ENCODE peak calls at places on chromosomes 4 and X, in five cellular contexts. A, J, O, S and N are unnamed samples.
A peak's percentile ranks its signal among the peaks of the same experiment; 100 is the strongest.

GRCh38 chr4:29278580-29278979 is 1441.6 kb upstream of the PCDH7 start:
- DNase-seq in A (peak; percentile 26), J (peak; percentile 75), O (no peak), S (no peak), N (no peak)

GRCh38 chr4:8394806-8395205 is 45.7 kb downstream of the ACOX3 start:
- DNase-seq in A (no peak), J (no peak), O (no peak), S (no peak), N (no peak)

GRCh38 chr4:176849076-176849475 is 56.4 kb upstream of the VEGFC start:
- DNase-seq in A (peak; percentile 25), J (peak; percentile 56), O (no peak), S (no peak), N (no peak)

GRCh38 chr4:7337196-7338058 is 97.3 kb downstream of the PSAPL1 start:
- DNase-seq in A (no peak), J (no peak), O (no peak), S (no peak), N (no peak)

GRCh38 chrX:9566150-9566621 is 101.3 kb downstream of the TBL1X start:
- DNase-seq in A (peak; percentile 82), J (peak; percentile 89), O (no peak), S (no peak), N (no peak)

GRCh38 chrX:48958635-48959094 is 1.3 kb upstream of the OTUD5 start:
- DNase-seq in A (peak; percentile 67), J (peak; percentile 64), O (no peak), S (no peak), N (no peak)

GRCh38 chr4:7024336-7024890 is 18.8 kb upstream of the TADA2B start:
- DNase-seq in A (no peak), J (no peak), O (no peak), S (no peak), N (no peak)

GRCh38 chr4:54100607-54101189 is 735 bp downstream of the GSX2 start:
- DNase-seq in A (no peak), J (no peak), O (no peak), S (peak; percentile 35), N (no peak)

GRCh38 chr4:138399041-138399440 is 156.9 kb upstream of the SLC7A11 start:
- DNase-seq in A (no peak), J (no peak), O (no peak), S (no peak), N (no peak)

GRCh38 chrX:73829890-73830466 is 267.0 kb downstream of the CHIC1 start:
- DNase-seq in A (no peak), J (no peak), O (no peak), S (no peak), N (no peak)

GRCh38 chrX:39158801-39159657 is 357.8 kb downstream of the MID1IP1 start:
- DNase-seq in A (peak; percentile 55), J (peak; percentile 71), O (peak; percentile 49), S (no peak), N (peak; percentile 86)

GRCh38 chr4:183995489-183996049 is 90.5 kb downstream of the STOX2 start:
- DNase-seq in A (peak; percentile 55), J (no peak), O (peak; percentile 10), S (no peak), N (no peak)

GRCh38 chr4:7415927-7416686 is 18.6 kb downstream of the PSAPL1 start:
- DNase-seq in A (no peak), J (no peak), O (no peak), S (no peak), N (no peak)

GRCh38 chr4:135492439-135492838 is 1290.8 kb upstream of the PABPC4L start:
- DNase-seq in A (no peak), J (no peak), O (no peak), S (no peak), N (no peak)

GRCh38 chr4:66555301-66555700 is 885.0 kb upstream of the EPHA5 start:
- DNase-seq in A (peak; percentile 79), J (peak; percentile 74), O (no peak), S (no peak), N (no peak)

GRCh38 chrX:18026171-18026570 is 165.1 kb upstream of the RAI2 start:
- DNase-seq in A (no peak), J (no peak), O (no peak), S (no peak), N (peak; percentile 48)

GRCh38 chr4:34258176-34258575 is 1986.1 kb downstream of the ARAP2 start:
- DNase-seq in A (peak; percentile 12), J (no peak), O (no peak), S (no peak), N (no peak)

GRCh38 chr4:184345573-184345922 is 127.9 kb upstream of the ENPP6 start:
- DNase-seq in A (no peak), J (no peak), O (no peak), S (no peak), N (no peak)

GRCh38 chr4:171774642-171775041 is 38.6 kb upstream of the GALNTL6 start:
- DNase-seq in A (no peak), J (no peak), O (no peak), S (no peak), N (no peak)